ENCODE peak calls at places on chromosome 2, in six cellular contexts. T, H, G, C, V and A are unnamed samples.

GRCh38 chr2:167140767-167141166 is 252.5 kb downstream of the XIRP2 start:
- DNase-seq in T (no peak), H (no peak), G (peak), C (peak), V (peak), A (no peak)

GRCh38 chr2:7691961-7692656 is 774.9 kb downstream of the RNF144A start:
- DNase-seq in T (no peak), H (no peak), G (no peak), C (no peak), V (peak), A (no peak)

GRCh38 chr2:30987611-30988010 is 150.6 kb downstream of the GALNT14 start:
- DNase-seq in T (no peak), H (no peak), G (no peak), C (no peak), V (no peak), A (no peak)

GRCh38 chr2:148130571-148130970 is 109.7 kb downstream of the MBD5 start:
- DNase-seq in T (no peak), H (no peak), G (peak), C (peak), V (peak), A (no peak)

GRCh38 chr2:80299672-80300071 is 4.9 kb downstream of the LRRTM1 start:
- DNase-seq in T (no peak), H (no peak), G (no peak), C (no peak), V (no peak), A (no peak)

GRCh38 chr2:12119841-12120240 is 373.4 kb downstream of the LPIN1 start:
- DNase-seq in T (no peak), H (no peak), G (no peak), C (peak), V (peak), A (no peak)

GRCh38 chr2:192286093-192286701 is 91.5 kb upstream of the TMEFF2 start:
- DNase-seq in T (peak), H (no peak), G (no peak), C (peak), V (peak), A (no peak)

GRCh38 chr2:173831312-173832229 is 133.6 kb downstream of the SP3 start:
- DNase-seq in T (no peak), H (no peak), G (peak), C (peak), V (peak), A (no peak)

GRCh38 chr2:214376631-214377624 is 33.9 kb upstream of the VWC2L start:
- DNase-seq in T (no peak), H (no peak), G (no peak), C (no peak), V (no peak), A (peak)

GRCh38 chr2:149225446-149225845 is 104.9 kb upstream of the LYPD6 start:
- DNase-seq in T (peak), H (no peak), G (no peak), C (no peak), V (no peak), A (no peak)

GRCh38 chr2:176157499-176158305 is 595 bp downstream of the HOXD3 start:
- DNase-seq in T (no peak), H (no peak), G (no peak), C (no peak), V (no peak), A (peak)